ENCODE peak calls at places on chromosome 6, in nine cellular contexts. N, O, R, W, L, I, A, K and C are unnamed samples.

GRCh38 chr6:162069995-162070394 is 657.6 kb downstream of the PRKN start:
- DNase-seq in N (no peak), O (no peak), R (no peak), W (no peak), L (no peak), I (no peak), A (no peak), K (no peak), C (no peak)

GRCh38 chr6:27183082-27183832 is 64.2 kb upstream of the PRSS16 start:
- DNase-seq in N (no peak), O (no peak), R (no peak), W (no peak), L (no peak), I (no peak), A (no peak), K (no peak), C (no peak)

GRCh38 chr6:130119211-130119610 is 100.8 kb downstream of the L3MBTL3 start:
- DNase-seq in N (no peak), O (no peak), R (no peak), W (no peak), L (no peak), I (no peak), A (no peak), K (no peak), C (no peak)

GRCh38 chr6:149859368-149859767 is 4.8 kb downstream of the LRP11 start:
- DNase-seq in N (no peak), O (no peak), R (no peak), W (no peak), L (no peak), I (no peak), A (no peak), K (no peak), C (no peak)

GRCh38 chr6:13273931-13274706 is 54.2 kb downstream of the TBC1D7 start:
- DNase-seq in N (no peak), O (peak; percentile 46), R (no peak), W (no peak), L (no peak), I (peak; percentile 34), A (no peak), K (peak; percentile 50), C (peak; percentile 52)

GRCh38 chr6:104396077-104396476 is 463.6 kb downstream of the HACE1 start:
- DNase-seq in N (no peak), O (no peak), R (no peak), W (no peak), L (no peak), I (no peak), A (no peak), K (no peak), C (no peak)

GRCh38 chr6:34672657-34673043 is 23.9 kb downstream of the ILRUN start:
- DNase-seq in N (no peak), O (no peak), R (no peak), W (no peak), L (no peak), I (no peak), A (no peak), K (no peak), C (no peak)

GRCh38 chr6:10838794-10839333 is 525 bp upstream of the MAK start:
- DNase-seq in N (no peak), O (no peak), R (no peak), W (peak; percentile 19), L (no peak), I (peak; percentile 50), A (no peak), K (no peak), C (no peak)

GRCh38 chr6:143248359-143248758 is 187.7 kb downstream of the AIG1 start:
- DNase-seq in N (no peak), O (no peak), R (no peak), W (no peak), L (no peak), I (peak; percentile 16), A (no peak), K (no peak), C (no peak)

GRCh38 chr6:30889921-30890645 is 5.8 kb downstream of the DDR1 start:
- DNase-seq in N (no peak), O (no peak), R (no peak), W (no peak), L (no peak), I (no peak), A (no peak), K (no peak), C (no peak)